ENCODE peak calls at places on chromosomes 1 and 21, in seven cellular contexts. One of them, this sample, is unnamed.

GRCh38 chr1:180028864-180029263 is 74.3 kb downstream of the CEP350 start:
- DNase-seq in heart right ventricle: no peak
- DNase-seq in lower lobe of right lung: no peak
- DNase-seq in GM03348: no peak
- DNase-seq in cerebellum: no peak
- DNase-seq in nucleus accumbens: no peak
- DNase-seq in bronchial epithelial cell: no peak
- DNase-seq in this sample: no peak

GRCh38 chr1:117702654-117703053 is 96.8 kb downstream of the TENT5C start:
- DNase-seq in heart right ventricle: no peak
- DNase-seq in lower lobe of right lung: no peak
- DNase-seq in GM03348: no peak
- DNase-seq in cerebellum: no peak
- DNase-seq in nucleus accumbens: no peak
- DNase-seq in bronchial epithelial cell: no peak
- DNase-seq in this sample: no peak

GRCh38 chr1:227364657-227365056 is 46.4 kb upstream of the CDC42BPA start:
- DNase-seq in heart right ventricle: no peak
- DNase-seq in lower lobe of right lung: no peak
- DNase-seq in GM03348: no peak
- DNase-seq in cerebellum: no peak
- DNase-seq in nucleus accumbens: no peak
- DNase-seq in bronchial epithelial cell: no peak
- DNase-seq in this sample: no peak

GRCh38 chr1:205610036-205610435 is 21.8 kb downstream of the ELK4 start:
- DNase-seq in heart right ventricle: no peak
- DNase-seq in lower lobe of right lung: no peak
- DNase-seq in GM03348: peak; percentile 27
- DNase-seq in cerebellum: no peak
- DNase-seq in nucleus accumbens: no peak
- DNase-seq in bronchial epithelial cell: no peak
- DNase-seq in this sample: no peak

GRCh38 chr1:224592636-224593579 is 23.2 kb upstream of the CNIH3 start:
- DNase-seq in heart right ventricle: no peak
- DNase-seq in lower lobe of right lung: no peak
- DNase-seq in GM03348: peak; percentile 76
- DNase-seq in cerebellum: no peak
- DNase-seq in nucleus accumbens: no peak
- DNase-seq in bronchial epithelial cell: peak; percentile 63
- DNase-seq in this sample: no peak

GRCh38 chr1:31654171-31654776 is 9.6 kb upstream of the PEF1 start:
- DNase-seq in heart right ventricle: no peak
- DNase-seq in lower lobe of right lung: no peak
- DNase-seq in GM03348: no peak
- DNase-seq in cerebellum: no peak
- DNase-seq in nucleus accumbens: no peak
- DNase-seq in bronchial epithelial cell: no peak
- DNase-seq in this sample: no peak

GRCh38 chr21:45849651-45850050 is 131.9 kb upstream of the COL6A1 start:
- DNase-seq in heart right ventricle: no peak
- DNase-seq in lower lobe of right lung: no peak
- DNase-seq in GM03348: no peak
- DNase-seq in cerebellum: no peak
- DNase-seq in nucleus accumbens: no peak
- DNase-seq in bronchial epithelial cell: no peak
- DNase-seq in this sample: no peak

GRCh38 chr1:200890818-200891773 is 3.6 kb upstream of the INAVA start:
- DNase-seq in heart right ventricle: no peak
- DNase-seq in lower lobe of right lung: no peak
- DNase-seq in GM03348: peak; percentile 79
- DNase-seq in cerebellum: no peak
- DNase-seq in nucleus accumbens: peak; percentile 29
- DNase-seq in bronchial epithelial cell: no peak
- DNase-seq in this sample: no peak

GRCh38 chr1:66652556-66652955 is 99.7 kb upstream of the DYNLT5 start:
- DNase-seq in heart right ventricle: no peak
- DNase-seq in lower lobe of right lung: no peak
- DNase-seq in GM03348: no peak
- DNase-seq in cerebellum: no peak
- DNase-seq in nucleus accumbens: peak; percentile 27
- DNase-seq in bronchial epithelial cell: no peak
- DNase-seq in this sample: no peak

GRCh38 chr1:193973428-193973827 is 787.0 kb upstream of the B3GALT2 start:
- DNase-seq in heart right ventricle: no peak
- DNase-seq in lower lobe of right lung: no peak
- DNase-seq in GM03348: no peak
- DNase-seq in cerebellum: no peak
- DNase-seq in nucleus accumbens: no peak
- DNase-seq in bronchial epithelial cell: no peak
- DNase-seq in this sample: no peak

GRCh38 chr1:6274622-6275139 is 13.8 kb upstream of the GPR153 start:
- DNase-seq in heart right ventricle: no peak
- DNase-seq in lower lobe of right lung: no peak
- DNase-seq in GM03348: no peak
- DNase-seq in cerebellum: no peak
- DNase-seq in nucleus accumbens: no peak
- DNase-seq in bronchial epithelial cell: no peak
- DNase-seq in this sample: no peak

GRCh38 chr1:228085287-228085926 is 2.9 kb downstream of the ARF1 start:
- DNase-seq in heart right ventricle: no peak
- DNase-seq in lower lobe of right lung: peak; percentile 49
- DNase-seq in GM03348: peak; percentile 76
- DNase-seq in cerebellum: no peak
- DNase-seq in nucleus accumbens: no peak
- DNase-seq in bronchial epithelial cell: peak; percentile 67
- DNase-seq in this sample: no peak

GRCh38 chr1:66729130-66729922 is 22.9 kb upstream of the DYNLT5 start:
- DNase-seq in heart right ventricle: no peak
- DNase-seq in lower lobe of right lung: no peak
- DNase-seq in GM03348: no peak
- DNase-seq in cerebellum: no peak
- DNase-seq in nucleus accumbens: no peak
- DNase-seq in bronchial epithelial cell: peak; percentile 79
- DNase-seq in this sample: no peak

GRCh38 chr1:116485071-116485735 is 85.6 kb downstream of the CD58 start:
- DNase-seq in heart right ventricle: peak; percentile 92
- DNase-seq in lower lobe of right lung: peak; percentile 91
- DNase-seq in GM03348: peak; percentile 85
- DNase-seq in cerebellum: peak; percentile 82
- DNase-seq in nucleus accumbens: peak; percentile 77
- DNase-seq in bronchial epithelial cell: peak; percentile 63
- DNase-seq in this sample: peak; percentile 93

GRCh38 chr21:41926807-41927171 is 27.0 kb downstream of the C2CD2 start:
- DNase-seq in heart right ventricle: no peak
- DNase-seq in lower lobe of right lung: no peak
- DNase-seq in GM03348: no peak
- DNase-seq in cerebellum: no peak
- DNase-seq in nucleus accumbens: no peak
- DNase-seq in bronchial epithelial cell: no peak
- DNase-seq in this sample: no peak

GRCh38 chr1:109877320-109877771 is 33.3 kb upstream of the CSF1 start:
- DNase-seq in heart right ventricle: peak; percentile 68
- DNase-seq in lower lobe of right lung: peak; percentile 72
- DNase-seq in GM03348: peak; percentile 90
- DNase-seq in cerebellum: no peak
- DNase-seq in nucleus accumbens: peak; percentile 26
- DNase-seq in bronchial epithelial cell: no peak
- DNase-seq in this sample: peak; percentile 81

GRCh38 chr21:45427331-45428271 is 22.6 kb downstream of the COL18A1 start:
- DNase-seq in heart right ventricle: no peak
- DNase-seq in lower lobe of right lung: no peak
- DNase-seq in GM03348: peak; percentile 97
- DNase-seq in cerebellum: no peak
- DNase-seq in nucleus accumbens: no peak
- DNase-seq in bronchial epithelial cell: peak; percentile 83
- DNase-seq in this sample: peak; percentile 81

GRCh38 chr1:207085887-207086286 is 2.8 kb upstream of the C4BPB start:
- DNase-seq in heart right ventricle: no peak
- DNase-seq in lower lobe of right lung: no peak
- DNase-seq in GM03348: no peak
- DNase-seq in cerebellum: no peak
- DNase-seq in nucleus accumbens: no peak
- DNase-seq in bronchial epithelial cell: no peak
- DNase-seq in this sample: no peak

GRCh38 chr1:232621050-232621449 is 8.9 kb downstream of the SIPA1L2 start:
- DNase-seq in heart right ventricle: no peak
- DNase-seq in lower lobe of right lung: no peak
- DNase-seq in GM03348: no peak
- DNase-seq in cerebellum: no peak
- DNase-seq in nucleus accumbens: no peak
- DNase-seq in bronchial epithelial cell: no peak
- DNase-seq in this sample: no peak

This sample was measured in heart left ventricle.